ENCODE peak calls at places on chromosomes 11 and 22, in four cellular contexts. D is neural progenitor cell, F is GM18507, X is heart left ventricle. L is an unnamed sample.

GRCh38 chr22:29359469-29359868 is 28.9 kb downstream of the AP1B1 start:
- DNase-seq in F (no peak), D (peak; percentile 71), X (peak; percentile 75), L (peak; percentile 77)

GRCh38 chr22:43222281-43222680 is 35.3 kb upstream of the TTLL12 start:
- DNase-seq in X (peak; percentile 85), F (no peak), D (no peak), L (peak; percentile 75)

GRCh38 chr11:74388678-74389327 is 9.4 kb downstream of the PGM2L1 start:
- DNase-seq in D (peak; percentile 72), X (no peak), F (no peak), L (peak; percentile 83)

GRCh38 chr22:50399751-50400331 is 56.7 kb downstream of the PPP6R2 start:
- DNase-seq in F (peak; percentile 29), D (peak; percentile 75), X (peak; percentile 68), L (peak; percentile 54)

GRCh38 chr11:128956401-128957203 is 13.9 kb upstream of the TP53AIP1 start:
- DNase-seq in F (peak; percentile 18), D (peak; percentile 83), X (no peak), L (peak; percentile 47)

GRCh38 chr22:37088108-37088605 is 21.4 kb downstream of the TMPRSS6 start:
- DNase-seq in X (no peak), F (no peak), D (no peak), L (peak; percentile 55)

GRCh38 chr22:27609411-27610029 is 192.0 kb downstream of the MN1 start:
- DNase-seq in F (no peak), D (peak; percentile 67), X (no peak), L (no peak)

GRCh38 chr22:27311666-27312566 is 489.6 kb downstream of the MN1 start:
- DNase-seq in X (no peak), D (peak; percentile 51), F (no peak), L (no peak)

GRCh38 chr11:113519989-113520613 is 44.9 kb upstream of the DRD2 start:
- DNase-seq in F (no peak), X (no peak), D (no peak), L (no peak)

GRCh38 chr11:92477686-92478085 is 253.1 kb downstream of the FAT3 start:
- DNase-seq in F (no peak), D (no peak), X (no peak), L (no peak)

GRCh38 chr22:27726726-27727449 is 74.7 kb downstream of the MN1 start:
- DNase-seq in X (peak; percentile 74), D (no peak), F (no peak), L (peak; percentile 60)

GRCh38 chr11:6438979-6439571 is 1.7 kb downstream of the HPX start:
- DNase-seq in D (peak; percentile 69), X (no peak), F (no peak), L (peak; percentile 57)